ENCODE peak calls at places on chromosomes 16 and 17, in seven cellular contexts. U is left ventricle myocardium superior, B is upper lobe of left lung, D is SK-N-SH treated with all-trans-retinoic acid at 6 μM for 48 hours, S is mucosa of descending colon, T is sciatic nerve, Z is A549. C is an unnamed sample.

GRCh38 chr17:35614835-35615234 is 27.7 kb downstream of the AP2B1 start:
- ATAC-seq in B (no peak), T (no peak), U (peak), S (no peak), D (no peak), Z (no peak), C (no peak)

GRCh38 chr17:1640329-1641064 is 5.0 kb downstream of the SCARF1 start:
- ATAC-seq in S (no peak), D (no peak), T (no peak), B (no peak), Z (peak), U (peak), C (no peak)

GRCh38 chr16:57391708-57392107 is 12.9 kb upstream of the CCL17 start:
- ATAC-seq in S (no peak), B (no peak), D (no peak), U (no peak), Z (no peak), T (no peak), C (no peak)

GRCh38 chr16:54630284-54630967 is 300.2 kb upstream of the IRX5 start:
- ATAC-seq in U (peak), T (no peak), Z (no peak), B (peak), S (no peak), D (no peak), C (no peak)

GRCh38 chr17:49691677-49692191 is 13.8 kb upstream of the SPOP start:
- ATAC-seq in T (peak), U (peak), D (no peak), Z (no peak), S (no peak), B (no peak), C (no peak)

GRCh38 chr16:5575846-5576245 is 478.3 kb upstream of the EEF2KMT start:
- ATAC-seq in D (no peak), Z (no peak), T (no peak), B (no peak), U (no peak), S (no peak), C (no peak)

GRCh38 chr16:703406-703805 is 2.2 kb downstream of the FBXL16 start:
- ATAC-seq in D (no peak), B (no peak), U (no peak), Z (no peak), T (no peak), S (no peak), C (no peak)

GRCh38 chr16:67959520-67959919 is 8.9 kb downstream of the SLC12A4 start:
- ATAC-seq in S (peak), D (peak), Z (no peak), U (peak), T (peak), B (peak), C (peak)

GRCh38 chr16:22670551-22670970 is 143.4 kb upstream of the HS3ST2 start:
- ATAC-seq in S (peak), T (no peak), D (peak), Z (no peak), B (no peak), U (peak), C (no peak)

GRCh38 chr17:17235212-17236174 is 1.5 kb downstream of the FLCN start:
- ATAC-seq in T (no peak), D (no peak), B (no peak), Z (no peak), U (peak), S (no peak), C (peak)

GRCh38 chr17:4719684-4720221 is 9.3 kb downstream of the ARRB2 start:
- ATAC-seq in B (no peak), U (peak), T (peak), D (no peak), Z (peak), S (no peak), C (peak)

GRCh38 chr17:58278661-58279015 is 2.1 kb downstream of the MPO start:
- ATAC-seq in U (peak), Z (peak), T (peak), D (no peak), B (peak), S (peak), C (peak)

GRCh38 chr16:89749637-89750036 is 28.3 kb downstream of the ZNF276 start:
- ATAC-seq in D (no peak), B (peak), U (peak), Z (no peak), T (no peak), S (peak), C (peak)

GRCh38 chr16:48203974-48204824 is 39.9 kb upstream of the LONP2 start:
- ATAC-seq in Z (peak), T (no peak), S (peak), U (no peak), D (no peak), B (no peak), C (no peak)

GRCh38 chr16:85484337-85485295 is 128.5 kb upstream of the GSE1 start:
- ATAC-seq in B (peak), Z (no peak), U (no peak), T (no peak), D (no peak), S (peak), C (no peak)

GRCh38 chr17:76753061-76753961 is 15.4 kb downstream of the MFSD11 start:
- ATAC-seq in U (peak), B (no peak), D (no peak), S (no peak), Z (no peak), T (no peak), C (peak)

GRCh38 chr17:9844153-9844552 is 18.4 kb downstream of the GLP2R start:
- ATAC-seq in Z (no peak), B (no peak), D (no peak), T (no peak), U (peak), S (no peak), C (no peak)

GRCh38 chr16:88905563-88905962 is 39.1 kb upstream of the PABPN1L start:
- ATAC-seq in D (peak), Z (peak), S (peak), T (no peak), B (no peak), U (no peak), C (peak)

GRCh38 chr17:1029196-1029911 is 32.4 kb downstream of the TIMM22 start:
- ATAC-seq in T (peak), Z (no peak), B (no peak), S (peak), D (no peak), U (peak), C (peak)

GRCh38 chr16:79316004-79316458 is 284.5 kb downstream of the MAF start:
- ATAC-seq in U (no peak), Z (no peak), B (peak), S (peak), T (no peak), D (no peak), C (no peak)

GRCh38 chr17:78597923-78598545 is 20.8 kb upstream of the DNAH17 start:
- ATAC-seq in Z (no peak), S (no peak), T (no peak), D (no peak), B (peak), U (peak), C (no peak)

GRCh38 chr17:32783602-32784001 is 93.3 kb downstream of the MYO1D start:
- ATAC-seq in D (peak), U (peak), Z (peak), S (peak), B (peak), T (no peak), C (peak)

GRCh38 chr17:82036634-82037112 is 824 bp downstream of the DCXR start:
- ATAC-seq in S (peak), T (no peak), D (no peak), U (peak), B (no peak), Z (peak), C (peak)

GRCh38 chr17:8153550-8153956 is 1.3 kb upstream of the PER1 start:
- ATAC-seq in D (no peak), T (peak), S (peak), Z (peak), U (peak), B (peak), C (peak)

GRCh38 chr16:21277045-21277926 is 804 bp downstream of the CRYM start:
- ATAC-seq in Z (peak), U (peak), D (no peak), B (no peak), S (no peak), T (no peak), C (peak)

GRCh38 chr16:10744370-10745030 is 858 bp downstream of the NUBP1 start:
- ATAC-seq in U (peak), D (peak), T (peak), Z (peak), B (peak), S (peak), C (no peak)

GRCh38 chr17:82373731-82374625 is 2.4 kb downstream of the UTS2R start:
- ATAC-seq in T (no peak), S (no peak), D (peak), U (no peak), B (no peak), Z (no peak), C (no peak)

GRCh38 chr17:67489273-67489672 is 112.2 kb downstream of the PITPNC1 start:
- ATAC-seq in B (no peak), Z (no peak), D (no peak), T (no peak), S (no peak), U (no peak), C (no peak)

GRCh38 chr17:19883537-19884215 is 15.9 kb upstream of the ULK2 start:
- ATAC-seq in Z (peak), T (no peak), S (no peak), B (no peak), U (peak), D (no peak), C (no peak)

GRCh38 chr16:55711959-55712876 is 56.4 kb downstream of the SLC6A2 start:
- ATAC-seq in U (peak), B (peak), S (peak), T (peak), Z (peak), D (peak), C (peak)

GRCh38 chr16:56606688-56607618 is 1.4 kb upstream of the MT2A start:
- ATAC-seq in D (peak), T (peak), B (peak), U (peak), Z (peak), S (no peak), C (peak)

GRCh38 chr16:14548933-14549788 is 80.9 kb downstream of the PARN start:
- ATAC-seq in Z (peak), U (peak), S (peak), T (no peak), D (no peak), B (no peak), C (no peak)

GRCh38 chr16:31886227-31886626 is 12.6 kb downstream of the ZNF267 start:
- ATAC-seq in T (no peak), B (no peak), Z (no peak), D (no peak), S (no peak), U (no peak), C (no peak)

GRCh38 chr17:74545456-74546230 is at the start of gene CD300C:
- ATAC-seq in S (peak), D (no peak), U (peak), Z (no peak), T (peak), B (peak), C (peak)

GRCh38 chr17:79441607-79442006 is 169.2 kb downstream of the RBFOX3 start:
- ATAC-seq in Z (no peak), T (no peak), B (no peak), S (no peak), D (no peak), U (no peak), C (no peak)

GRCh38 chr16:21684199-21684598 is 20.4 kb downstream of the OTOA start:
- ATAC-seq in T (no peak), U (no peak), Z (no peak), D (no peak), S (peak), B (no peak), C (no peak)

C was measured in esophagus mucosa.